ENCODE peak calls at places on chromosomes 16 and 17, in four cellular contexts. A is spleen, G is transverse colon, S is prostate gland. D is an unnamed sample.
A peak's percentile ranks its signal among the peaks of the same experiment; 100 is the strongest.

GRCh38 chr16:46787909-46788308 is 39.8 kb upstream of the MYLK3 start:
- DNase-seq in G (no peak), A (no peak), S (no peak), D (no peak)

GRCh38 chr17:66412857-66413563 is 110.6 kb downstream of the PRKCA start:
- DNase-seq in G (no peak), S (no peak), A (no peak), D (no peak)

GRCh38 chr16:3954411-3954921 is 74.0 kb upstream of the CREBBP start:
- DNase-seq in S (no peak), A (no peak), G (no peak), D (no peak)

GRCh38 chr17:78977992-78978973 is 1.4 kb downstream of the LGALS3BP start:
- DNase-seq in S (no peak), G (no peak), A (no peak), D (peak; percentile 44)

GRCh38 chr17:5065227-5065744 is 13.0 kb upstream of the ZFP3 start:
- DNase-seq in A (no peak), G (no peak), S (no peak), D (no peak)

GRCh38 chr17:79360196-79360595 is 250.7 kb downstream of the RBFOX3 start:
- DNase-seq in S (no peak), A (no peak), G (no peak), D (no peak)

GRCh38 chr17:47239663-47240374 is 13.8 kb upstream of the ITGB3 start:
- DNase-seq in G (peak; percentile 60), S (peak; percentile 30), A (no peak), D (peak; percentile 50)

GRCh38 chr17:34567665-34568064 is 11.7 kb upstream of the TMEM132E start:
- DNase-seq in G (no peak), A (no peak), S (no peak), D (no peak)

GRCh38 chr17:49739662-49740271 is 24.2 kb downstream of the FAM117A start:
- DNase-seq in G (peak; percentile 88), S (peak; percentile 31), A (peak; percentile 98), D (peak; percentile 84)

GRCh38 chr16:56628486-56629035 is 3.0 kb downstream of the MT1E start:
- DNase-seq in G (no peak), S (no peak), A (no peak), D (no peak)

GRCh38 chr17:5120036-5120435 is 4.2 kb downstream of the USP6 start:
- DNase-seq in G (peak; percentile 1), A (no peak), S (no peak), D (no peak)

GRCh38 chr17:40182606-40183005 is 5.3 kb downstream of the RAPGEFL1 start:
- DNase-seq in G (no peak), S (no peak), A (peak; percentile 24), D (no peak)

GRCh38 chr17:76714822-76715461 is 4.2 kb upstream of the MXRA7 start:
- DNase-seq in G (peak; percentile 68), S (peak; percentile 44), A (peak; percentile 89), D (peak; percentile 72)
- TF ChIP-seq POLR2AphosphoS5 in G (no peak), S (peak; percentile 19), A (no peak), D (no peak)

DNA sequence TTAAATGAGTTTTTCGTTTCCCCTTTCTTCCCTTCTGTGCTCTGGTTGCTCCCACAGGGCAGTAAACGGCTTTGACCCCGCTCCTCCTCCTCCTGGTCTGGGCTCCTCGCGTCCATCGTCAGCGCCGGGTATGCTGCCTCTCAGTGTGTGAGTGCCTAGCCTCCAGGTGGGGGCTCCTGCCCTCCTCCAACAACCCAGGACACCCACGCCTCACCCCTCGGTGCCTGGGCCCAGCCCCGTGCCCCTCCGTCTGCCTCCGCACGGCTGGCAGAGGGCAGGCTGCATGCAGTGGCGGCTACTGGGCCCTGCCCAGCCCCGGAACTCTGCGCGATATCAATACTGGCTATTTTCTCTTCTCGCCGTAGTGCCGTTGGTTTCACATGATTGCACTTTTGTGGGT is 31.2 kb downstream of the NDEL1 start:
- DNase-seq in G (no peak), A (no peak), S (no peak), D (no peak)
- H3K4me3 ChIP-seq in G (no peak overlapping the region), A (no peak overlapping the region), S (no peak overlapping the region), D (no peak overlapping the region)

DNA sequence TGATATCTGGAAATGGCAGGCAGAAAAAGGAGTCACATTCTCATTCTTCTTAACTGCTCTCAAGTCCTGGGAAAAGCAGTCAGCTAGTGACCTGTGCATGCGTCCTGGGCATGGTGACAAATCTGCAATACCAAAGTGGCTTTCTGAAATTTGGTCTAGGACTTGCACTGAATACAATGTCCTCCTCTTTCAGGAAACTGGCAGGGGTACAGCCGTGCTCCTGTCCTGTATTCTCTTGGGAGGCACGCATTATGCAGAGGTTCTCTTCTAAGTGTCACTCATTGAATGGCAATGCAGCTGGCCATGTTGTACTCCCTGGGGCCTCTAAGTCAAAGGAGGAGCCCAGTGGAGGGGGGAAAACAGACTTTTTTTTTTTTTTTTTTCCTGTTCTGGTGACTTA is 10.6 kb downstream of the PHF12 start:
- DNase-seq in G (no peak), S (peak; percentile 19), A (no peak), D (no peak)
- H3K36me3 ChIP-seq in G (no peaks in the 10 kb centered on the region), S (no peaks in the 10 kb centered on the region), A (no peaks in the 10 kb centered on the region), D (peaks cover 31% of the 10 kb centered on the region)

GRCh38 chr17:71975998-71976649 is 144.7 kb upstream of the SOX9 start:
- DNase-seq in S (peak; percentile 84), G (peak; percentile 79), A (no peak), D (peak; percentile 53)
- TF ChIP-seq POLR2AphosphoS5 in S (peak; percentile 78), G (no peak), A (no peak), D (peak; percentile 10)

GRCh38 chr17:75073618-75074047 is 14.1 kb upstream of the SLC16A5 start:
- DNase-seq in A (peak; percentile 30), G (peak; percentile 53), S (peak; percentile 66), D (no peak)

GRCh38 chr17:75068750-75069149 is 19.0 kb upstream of the SLC16A5 start:
- DNase-seq in G (no peak), S (no peak), A (no peak), D (no peak)

GRCh38 chr17:75065562-75066151 is 18.6 kb downstream of the KCTD2 start:
- DNase-seq in G (no peak), S (no peak), A (peak; percentile 31), D (no peak)

GRCh38 chr17:75067856-75068255 is 19.9 kb upstream of the SLC16A5 start:
- DNase-seq in S (no peak), G (no peak), A (peak; percentile 17), D (no peak)

DNA sequence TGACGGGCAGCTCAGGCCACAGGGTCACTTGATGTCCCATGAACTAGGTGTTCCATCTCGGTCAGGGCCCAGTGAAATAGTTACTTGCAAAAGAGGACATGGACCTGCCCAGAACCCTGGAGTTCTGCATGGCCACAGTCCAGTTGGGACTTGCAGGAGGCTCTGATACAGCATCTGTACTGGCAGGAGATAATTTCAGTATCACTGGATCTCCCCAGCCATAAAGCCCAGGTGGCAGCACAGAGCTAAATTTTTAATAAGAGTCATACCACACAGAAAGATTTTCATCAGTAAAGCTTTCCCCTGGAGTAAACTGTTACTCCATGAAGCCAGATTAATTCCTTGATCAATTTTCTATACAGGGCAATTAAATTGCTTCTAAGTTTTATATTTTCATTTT is 18.0 kb upstream of the SLC16A5 start:
- DNase-seq in A (peak; percentile 33), G (no peak), S (peak; percentile 31), D (peak; percentile 43)
- H3K4me3 ChIP-seq in A (no peak overlapping the region), G (no peak overlapping the region), S (no peak overlapping the region), D (no peak overlapping the region)

GRCh38 chr17:56947741-56948140 is 13.1 kb downstream of the COIL start:
- DNase-seq in A (no peak), S (no peak), G (no peak), D (no peak)
- H3K36me3 ChIP-seq in A (no peaks in the 10 kb centered on the region), S (peaks cover 5% of the 10 kb centered on the region), G (peaks cover 38% of the 10 kb centered on the region), D (peaks cover 79% of the 10 kb centered on the region)

GRCh38 chr17:21193031-21193430 is 20.9 kb downstream of the TMEM11 start:
- DNase-seq in A (no peak), S (no peak), G (no peak), D (no peak)

GRCh38 chr17:21191698-21192097 is 22.3 kb downstream of the TMEM11 start:
- DNase-seq in A (no peak), S (no peak), G (no peak), D (no peak)

GRCh38 chr17:21196126-21196525 is 17.8 kb downstream of the TMEM11 start:
- DNase-seq in S (peak; percentile 34), A (no peak), G (no peak), D (no peak)

GRCh38 chr17:21194210-21194609 is 19.8 kb downstream of the TMEM11 start:
- DNase-seq in S (no peak), G (no peak), A (no peak), D (no peak)

DNA sequence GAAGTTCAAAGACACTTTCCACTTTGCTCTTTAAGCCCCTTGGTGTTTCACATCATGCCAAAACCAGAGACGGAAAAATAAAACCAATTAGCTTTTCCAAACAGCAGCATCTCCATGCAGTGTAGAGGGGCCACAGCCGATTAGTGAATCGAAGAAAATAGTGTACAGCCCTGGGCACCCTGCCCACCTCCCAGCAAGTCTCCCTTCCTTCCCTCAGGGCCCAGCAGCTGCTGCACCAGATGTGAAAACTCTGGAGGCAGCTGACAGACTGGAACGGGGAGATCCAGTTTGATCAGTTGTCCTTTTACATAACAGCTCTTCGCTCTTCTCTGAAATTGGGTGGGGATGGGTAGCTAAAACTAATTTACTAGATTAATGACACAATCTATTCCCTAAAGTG is 19.3 kb downstream of the TMEM11 start:
- DNase-seq in S (peak; percentile 36), G (no peak), A (no peak), D (no peak)
- TF ChIP-seq POLR2AphosphoS5 in S (peak; percentile 19), G (no peak), A (no peak), D (no peak)